ENCODE peak calls at places on chromosome 18, in ten cellular contexts. T, V, K, M, J, I, L, Q, W and B are unnamed samples.

GRCh38 chr18:65082907-65083306 is 667.9 kb upstream of the CDH7 start:
- DNase-seq in K (no peak), I (no peak), T (no peak), Q (no peak), V (no peak), J (no peak), W (no peak), L (no peak), M (no peak), B (no peak)

GRCh38 chr18:68705119-68705518 is 9.8 kb downstream of the TMX3 start:
- DNase-seq in V (no peak), T (no peak), M (no peak), Q (no peak), J (no peak), L (no peak), W (no peak), K (no peak), I (no peak), B (no peak)

GRCh38 chr18:1663879-1664705 is 759.4 kb downstream of the ADCYAP1 start:
- DNase-seq in J (peak; percentile 61), Q (peak; percentile 72), W (no peak), L (no peak), V (peak; percentile 3), I (peak; percentile 9), T (no peak), K (peak; percentile 14), M (no peak), B (no peak)

GRCh38 chr18:23725827-23726661 is 36.8 kb downstream of the LAMA3 start:
- DNase-seq in Q (no peak), V (no peak), T (no peak), M (no peak), J (no peak), K (peak; percentile 84), L (no peak), W (no peak), I (no peak), B (no peak)

GRCh38 chr18:10252952-10253680 is 201.3 kb upstream of the APCDD1 start:
- DNase-seq in M (no peak), T (no peak), I (no peak), J (no peak), Q (no peak), L (no peak), V (no peak), K (no peak), W (no peak), B (no peak)

GRCh38 chr18:3211236-3211992 is 8.4 kb downstream of the MYOM1 start:
- DNase-seq in M (no peak), K (peak; percentile 48), T (peak; percentile 6), W (no peak), I (no peak), V (no peak), Q (no peak), L (no peak), J (no peak), B (no peak)

GRCh38 chr18:10518595-10519273 is 7.1 kb upstream of the NAPG start:
- DNase-seq in W (no peak), Q (peak; percentile 32), V (peak; percentile 19), I (no peak), J (peak; percentile 83), L (peak; percentile 48), M (no peak), T (peak; percentile 36), K (peak; percentile 73), B (no peak)

GRCh38 chr18:48840491-48840877 is 110.3 kb downstream of the SMAD7 start:
- DNase-seq in J (no peak), K (no peak), T (no peak), V (no peak), W (no peak), Q (no peak), L (no peak), M (no peak), I (no peak), B (no peak)

GRCh38 chr18:50069422-50069821 is 125.5 kb downstream of the MYO5B start:
- DNase-seq in M (no peak), W (no peak), K (no peak), L (no peak), T (no peak), J (no peak), Q (no peak), V (no peak), I (no peak), B (no peak)

GRCh38 chr18:53254265-53254664 is 914.3 kb downstream of the DCC start:
- DNase-seq in I (no peak), V (no peak), K (no peak), M (no peak), Q (no peak), W (no peak), J (no peak), L (no peak), T (no peak), B (no peak)

GRCh38 chr18:24068945-24069693 is 54.6 kb downstream of the TTC39C start:
- DNase-seq in J (no peak), L (no peak), Q (no peak), W (no peak), M (no peak), I (no peak), V (no peak), T (no peak), K (no peak), B (no peak)

GRCh38 chr18:2683055-2683454 is 27.5 kb downstream of the SMCHD1 start:
- DNase-seq in J (no peak), M (no peak), K (no peak), W (no peak), T (no peak), Q (no peak), L (no peak), I (no peak), V (no peak), B (no peak)

DNA sequence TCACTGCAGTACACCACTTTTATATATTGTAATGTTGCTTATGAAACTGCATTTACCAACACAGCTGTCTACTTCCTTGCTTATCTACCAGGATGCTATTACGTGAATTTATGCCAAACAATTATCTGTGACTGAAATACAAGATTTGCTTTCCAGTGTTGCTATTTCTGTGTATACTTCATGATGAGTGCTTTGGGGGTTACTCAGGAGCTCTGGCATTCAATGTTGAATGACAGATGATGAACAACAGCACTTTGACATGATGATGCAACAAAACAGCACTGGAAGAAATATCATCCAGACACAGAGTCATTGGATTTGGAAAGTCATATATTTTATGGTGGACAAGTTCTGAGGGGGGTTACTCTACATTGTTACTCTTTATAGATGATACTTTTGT is 125.8 kb downstream of the NETO1 start:
- DNase-seq in L (no peak), W (no peak), Q (no peak), M (no peak), I (no peak), K (no peak), T (no peak), J (no peak), V (no peak), B (no peak)
- TF ChIP-seq CTCF in L (no peak), W (no peak), Q (no peak), M (no peak), I (no peak), K (no peak), T (no peak), J (no peak), V (no peak), B (no peak)

DNA sequence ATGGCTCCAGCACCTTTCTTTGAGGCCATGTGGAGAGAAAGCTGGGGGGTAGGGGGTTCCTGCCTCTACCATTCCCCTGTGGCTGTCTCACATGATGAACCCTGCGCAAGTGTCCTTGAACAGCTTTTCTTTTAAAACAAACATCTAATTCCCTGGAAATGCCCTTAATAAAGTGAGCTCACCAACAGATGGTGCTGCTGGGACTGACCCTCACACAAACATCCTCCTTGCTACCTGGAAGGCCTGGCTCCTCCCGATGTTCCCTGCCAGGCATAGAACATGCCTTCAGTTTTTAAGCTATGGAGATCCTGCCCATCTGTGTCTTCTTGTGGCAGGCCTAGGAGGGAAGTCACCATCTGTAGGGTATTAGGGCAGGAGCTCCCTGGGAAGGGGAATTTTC is 60.7 kb upstream of the GATA6 start:
- DNase-seq in K (peak; percentile 9), Q (no peak), J (no peak), L (no peak), M (no peak), V (no peak), I (no peak), T (no peak), W (no peak), B (no peak)
- TF ChIP-seq CTCF in K (peak; percentile 26), Q (no peak), J (no peak), L (no peak), M (peak; percentile 46), V (no peak), I (no peak), T (no peak), W (no peak), B (no peak)

GRCh38 chr18:41537666-41538065 is 417.4 kb upstream of the PIK3C3 start:
- DNase-seq in I (no peak), Q (no peak), V (no peak), T (no peak), W (no peak), K (no peak), L (no peak), J (no peak), M (no peak), B (no peak)

GRCh38 chr18:41543815-41544214 is 411.2 kb upstream of the PIK3C3 start:
- DNase-seq in I (no peak), T (no peak), L (no peak), V (no peak), M (no peak), J (no peak), W (no peak), K (no peak), Q (no peak), B (no peak)

GRCh38 chr18:41538751-41539150 is 416.3 kb upstream of the PIK3C3 start:
- DNase-seq in K (no peak), T (no peak), W (no peak), V (no peak), Q (no peak), L (no peak), M (no peak), J (no peak), I (no peak), B (no peak)
- TF ChIP-seq CTCF in K (no peak), T (no peak), W (no peak), V (no peak), Q (no peak), L (no peak), M (no peak), J (no peak), I (no peak), B (no peak)

GRCh38 chr18:76494181-76494540 is 881 bp downstream of the ZNF516 start:
- DNase-seq in V (no peak), L (no peak), Q (peak; percentile 43), K (peak; percentile 56), W (peak; percentile 86), I (peak; percentile 29), T (peak; percentile 43), J (no peak), M (no peak), B (no peak)

GRCh38 chr18:76494541-76495403 is at the start of gene ZNF516:
- DNase-seq in T (peak; percentile 34), W (peak; percentile 91), I (peak; percentile 66), K (peak; percentile 52), Q (peak; percentile 40), V (no peak), L (no peak), M (no peak), J (no peak), B (peak; percentile 32)

GRCh38 chr18:76498064-76498463 is 3.0 kb upstream of the ZNF516 start:
- DNase-seq in K (no peak), J (no peak), W (no peak), Q (no peak), V (no peak), M (no peak), L (no peak), I (no peak), T (no peak), B (no peak)

GRCh38 chr18:76495435-76496199 is 575 bp upstream of the ZNF516 start:
- DNase-seq in W (peak; percentile 88), L (peak; percentile 56), J (peak; percentile 81), Q (peak; percentile 52), M (no peak), K (peak; percentile 45), V (peak; percentile 46), I (peak; percentile 56), T (peak; percentile 65), B (peak; percentile 44)

GRCh38 chr18:76496200-76496890 is 1.3 kb upstream of the ZNF516 start:
- DNase-seq in K (peak; percentile 82), V (no peak), W (peak; percentile 88), T (peak; percentile 74), I (peak; percentile 33), M (no peak), J (peak; percentile 81), L (peak; percentile 67), Q (peak; percentile 59), B (no peak)
- TF ChIP-seq CTCF in K (no peak), V (no peak), W (no peak), T (no peak), I (no peak), M (peak; percentile 15), J (no peak), L (no peak), Q (no peak), B (no peak)